ENCODE peak calls at places on chromosomes 2 and 18, in four cellular contexts. O is Peyer's patch, Z is NB4, X is body of pancreas. M is an unnamed sample.

GRCh38 chr18:54296017-54296416 is 26.7 kb downstream of the POLI start:
- DNase-seq in O (no peak), Z (peak), X (no peak), M (peak)

GRCh38 chr2:235639387-235639786 is 145.5 kb downstream of the AGAP1 start:
- DNase-seq in O (peak), Z (peak), X (peak), M (peak)

GRCh38 chr2:200383380-200384110 is 77.1 kb downstream of the SPATS2L start:
- DNase-seq in O (no peak), Z (peak), X (no peak), M (peak)

GRCh38 chr18:11651899-11652298 is 37.2 kb upstream of the GNAL start:
- DNase-seq in O (no peak), Z (no peak), X (no peak), M (no peak)

GRCh38 chr2:45269149-45269793 is 260.0 kb upstream of the SIX2 start:
- DNase-seq in O (no peak), Z (no peak), X (no peak), M (no peak)

GRCh38 chr2:64623232-64623879 is 30.4 kb downstream of the SERTAD2 start:
- DNase-seq in O (no peak), Z (no peak), X (no peak), M (no peak)

GRCh38 chr2:206062724-206063123 is 23.2 kb downstream of the INO80D start:
- DNase-seq in O (no peak), Z (peak), X (no peak), M (no peak)

GRCh38 chr2:149573760-149574159 is 13.8 kb downstream of the MMADHC start:
- DNase-seq in O (no peak), Z (peak), X (no peak), M (no peak)

GRCh38 chr18:55236150-55236931 is 277.1 kb upstream of the CCDC68 start:
- DNase-seq in O (no peak), Z (peak), X (no peak), M (no peak)

GRCh38 chr2:150459281-150459680 is 28.2 kb downstream of the RND3 start:
- DNase-seq in O (no peak), Z (no peak), X (no peak), M (no peak)

GRCh38 chr2:235595420-235596010 is 101.7 kb downstream of the AGAP1 start:
- DNase-seq in O (peak), Z (peak), X (peak), M (peak)

GRCh38 chr2:127670055-127670956 is 5.0 kb downstream of the LIMS2 start:
- DNase-seq in O (no peak), Z (no peak), X (no peak), M (no peak)

GRCh38 chr2:64404002-64404731 is 49.8 kb upstream of the LGALSL start:
- DNase-seq in O (peak), Z (peak), X (peak), M (peak)

GRCh38 chr2:136582631-136583205 is 182.6 kb upstream of the THSD7B start:
- DNase-seq in O (no peak), Z (peak), X (peak), M (peak)

GRCh38 chr2:240811346-240812300 is 8.4 kb downstream of the KIF1A start:
- DNase-seq in O (peak), Z (no peak), X (no peak), M (no peak)

GRCh38 chr2:175057078-175057685 is 52.0 kb upstream of the CHN1 start:
- DNase-seq in O (no peak), Z (no peak), X (no peak), M (no peak)

GRCh38 chr2:60806988-60807681 is 51.1 kb downstream of the PAPOLG start:
- DNase-seq in O (no peak), Z (peak), X (no peak), M (peak)

GRCh38 chr2:103808814-103809213 is 1045.1 kb upstream of the POU3F3 start:
- DNase-seq in O (no peak), Z (no peak), X (no peak), M (no peak)

GRCh38 chr18:42364042-42364441 is 409.0 kb downstream of the PIK3C3 start:
- DNase-seq in O (no peak), Z (no peak), X (no peak), M (no peak)

GRCh38 chr18:24862225-24862893 is 401.9 kb downstream of the HRH4 start:
- DNase-seq in O (no peak), Z (no peak), X (no peak), M (no peak)

GRCh38 chr18:64444819-64445218 is 295.9 kb upstream of the LINC00305 start:
- DNase-seq in O (no peak), Z (no peak), X (no peak), M (no peak)

GRCh38 chr2:129923265-129924141 is 56.0 kb upstream of the RAB6C start:
- DNase-seq in O (no peak), Z (peak), X (peak), M (peak)
- TF ChIP-seq CTCF in O (peak), Z (peak), X (peak), M (peak)

GRCh38 chr2:88530081-88530480 is 77.6 kb upstream of the FOXI3 start:
- DNase-seq in O (no peak), Z (no peak), X (no peak), M (peak)
- H3K4me3 ChIP-seq in O (no peak), Z (no peak), X (no peak), M (no peak)

GRCh38 chr2:43853141-43854081 is 14.6 kb downstream of the ABCG8 start:
- DNase-seq in O (peak), Z (no peak), X (no peak), M (no peak)
- TF ChIP-seq CTCF in O (no peak), Z (no peak), X (no peak), M (no peak)

DNA sequence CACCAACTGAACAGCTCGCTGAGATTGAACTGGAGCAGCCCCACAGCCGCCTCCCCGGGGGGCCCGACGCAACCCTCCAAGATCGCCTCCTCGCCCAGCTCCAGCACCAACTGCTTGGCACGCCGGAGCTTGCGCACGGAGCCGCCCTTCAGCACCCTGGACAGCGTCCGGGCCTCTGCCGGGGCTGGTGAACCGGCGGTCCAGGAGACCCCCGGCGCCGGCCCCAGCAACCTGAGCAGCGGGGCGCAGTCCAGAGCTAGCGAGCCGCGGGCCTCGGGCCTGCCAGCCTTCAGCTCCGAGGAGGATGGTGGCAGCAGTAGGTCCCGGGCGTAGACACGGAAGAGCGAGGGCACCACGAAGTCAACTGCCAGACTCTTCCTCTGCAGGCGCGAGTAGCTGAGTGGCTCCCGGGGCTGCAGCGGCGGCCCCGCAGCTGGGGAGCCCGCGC is 1.2 kb downstream of the ALK start:
- DNase-seq in O (no peak), Z (peak), X (peak), M (peak)
- H3K4me3 ChIP-seq in O (no peak), Z (no peak), X (no peak), M (no peak)

GRCh38 chr2:120203341-120204021 is 19.7 kb downstream of the TMEM185B start:
- DNase-seq in O (no peak), Z (peak), X (no peak), M (no peak)

GRCh38 chr2:120204945-120205670 is 18.1 kb downstream of the TMEM185B start:
- DNase-seq in O (no peak), Z (no peak), X (no peak), M (no peak)

GRCh38 chr2:120204417-120204816 is 18.8 kb downstream of the TMEM185B start:
- DNase-seq in O (no peak), Z (no peak), X (no peak), M (no peak)

GRCh38 chr2:120204022-120204405 is 19.2 kb downstream of the TMEM185B start:
- DNase-seq in O (no peak), Z (no peak), X (no peak), M (no peak)

GRCh38 chr2:120205901-120206581 is 17.2 kb downstream of the TMEM185B start:
- DNase-seq in O (peak), Z (peak), X (no peak), M (no peak)
- TF ChIP-seq CTCF in O (peak), Z (peak), X (no peak), M (peak)

GRCh38 chr2:11123856-11124759 is 31.2 kb upstream of the SLC66A3 start:
- DNase-seq in O (peak), Z (peak), X (peak), M (peak)

GRCh38 chr2:11122380-11122779 is 32.9 kb upstream of the SLC66A3 start:
- DNase-seq in O (no peak), Z (peak), X (no peak), M (peak)

GRCh38 chr2:11121099-11121822 is 34.0 kb upstream of the SLC66A3 start:
- DNase-seq in O (no peak), Z (peak), X (no peak), M (peak)

GRCh38 chr2:11123001-11123809 is 32.1 kb upstream of the SLC66A3 start:
- DNase-seq in O (no peak), Z (no peak), X (no peak), M (no peak)

DNA sequence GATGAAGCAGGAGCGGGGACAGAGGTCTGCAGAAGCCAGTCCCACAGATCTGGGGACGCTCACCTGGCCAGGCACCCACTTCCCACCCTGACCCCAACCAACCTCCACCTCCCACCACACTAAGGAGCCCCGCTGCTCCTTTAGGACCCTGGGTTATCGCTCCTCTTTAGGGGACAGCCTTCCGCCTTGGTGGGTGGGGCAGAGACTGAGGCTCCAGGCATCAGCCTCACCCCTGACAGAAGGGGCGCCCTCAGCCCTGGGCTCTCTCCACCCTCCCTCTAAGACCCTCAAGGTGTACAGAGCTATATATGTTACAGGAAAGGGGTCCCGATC is 33.5 kb upstream of the SLC66A3 start:
- DNase-seq in O (no peak), Z (no peak), X (no peak), M (no peak)
- H3K4me3 ChIP-seq in O (no peak), Z (no peak), X (no peak), M (no peak)